ENCODE peak calls at places on chromosome 14, in nine cellular contexts. N is lung microvascular endothelial cell; W is left colon; T is epithelial cell of prostate; Z is activated naive CD8-positive, alpha-beta T cell treated with anti-CD3 and anti-CD28 coated beads, Interleukin-2, amount 50 U/mL, for 16 hours; X is cerebellar cortex; I is endothelial cell; Q is foreskin melanocyte; B is stimulated activated CD4-positive, alpha-beta T cell treated with anti-CD3 and anti-CD28 coated beads, Interleukin-12 subunit alpha, Interleukin-12 subunit beta, amount 100 ng/mL, for 48 hours. K is an unnamed sample.

GRCh38 chr14:61116369-61116768 is 135.3 kb downstream of the SLC38A6 start:
- DNase-seq in N (no peak), W (no peak), T (no peak), Z (no peak), X (no peak), I (no peak), Q (no peak), B (no peak), K (no peak)

GRCh38 chr14:104107101-104107581 is 21.6 kb downstream of the ASPG start:
- DNase-seq in N (no peak), W (no peak), T (no peak), Z (no peak), X (no peak), I (no peak), Q (no peak), B (no peak), K (no peak)

GRCh38 chr14:64741200-64741599 is 37.0 kb downstream of the PLEKHG3 start:
- DNase-seq in N (no peak), W (no peak), T (no peak), Z (no peak), X (no peak), I (no peak), Q (no peak), B (no peak), K (no peak)

GRCh38 chr14:64337901-64338615 is 43.9 kb upstream of the ESR2 start:
- DNase-seq in N (peak; percentile 28), W (no peak), T (peak; percentile 18), Z (no peak), X (peak; percentile 77), I (peak; percentile 74), Q (peak; percentile 56), B (no peak), K (no peak)

GRCh38 chr14:54221971-54222370 is 174.8 kb upstream of the CDKN3 start:
- DNase-seq in N (no peak), W (no peak), T (no peak), Z (no peak), X (peak; percentile 61), I (no peak), Q (no peak), B (no peak), K (no peak)

GRCh38 chr14:104864267-104865068 is 600 bp upstream of the CEP170B start:
- DNase-seq in N (peak; percentile 18), W (peak; percentile 93), T (peak; percentile 33), Z (no peak), X (no peak), I (peak; percentile 18), Q (no peak), B (no peak), K (no peak)

GRCh38 chr14:91098591-91098990 is 15.3 kb upstream of the DGLUCY start:
- DNase-seq in N (no peak), W (no peak), T (no peak), Z (no peak), X (no peak), I (no peak), Q (no peak), B (no peak), K (no peak)

GRCh38 chr14:30177776-30178175 is 250.1 kb upstream of the PRKD1 start:
- DNase-seq in N (no peak), W (no peak), T (no peak), Z (no peak), X (no peak), I (no peak), Q (no peak), B (no peak), K (no peak)

GRCh38 chr14:105884808-105885281 is 358.5 kb downstream of the TMEM121 start:
- DNase-seq in N (no peak), W (peak; percentile 16), T (no peak), Z (no peak), X (no peak), I (no peak), Q (no peak), B (no peak), K (no peak)

GRCh38 chr14:38197001-38197760 is 10.5 kb upstream of the SSTR1 start:
- DNase-seq in N (peak; percentile 18), W (no peak), T (no peak), Z (no peak), X (no peak), I (no peak), Q (no peak), B (no peak), K (no peak)

GRCh38 chr14:72291908-72292688 is 359.9 kb downstream of the RGS6 start:
- DNase-seq in N (no peak), W (no peak), T (no peak), Z (no peak), X (peak; percentile 71), I (peak; percentile 55), Q (peak; percentile 20), B (peak; percentile 43), K (peak; percentile 4)

GRCh38 chr14:99660006-99660566 is 15.2 kb downstream of the HHIPL1 start:
- DNase-seq in N (no peak), W (no peak), T (no peak), Z (no peak), X (no peak), I (no peak), Q (no peak), B (no peak), K (no peak)

GRCh38 chr14:101018561-101019290 is 115.2 kb upstream of the RTL1 start:
- DNase-seq in N (no peak), W (no peak), T (no peak), Z (no peak), X (no peak), I (no peak), Q (no peak), B (no peak), K (no peak)

GRCh38 chr14:32938719-32939253 is at the start of gene NPAS3:
- DNase-seq in N (peak; percentile 14), W (no peak), T (no peak), Z (no peak), X (no peak), I (peak; percentile 46), Q (no peak), B (no peak), K (no peak)

GRCh38 chr14:36162267-36162666 is 14.3 kb downstream of the PTCSC3 start:
- DNase-seq in N (no peak), W (no peak), T (no peak), Z (no peak), X (no peak), I (no peak), Q (no peak), B (no peak), K (no peak)

GRCh38 chr14:49492151-49492550 is 94.0 kb downstream of the RPS29 start:
- DNase-seq in N (no peak), W (no peak), T (no peak), Z (no peak), X (no peak), I (no peak), Q (no peak), B (no peak), K (no peak)

GRCh38 chr14:104104006-104104901 is 18.8 kb downstream of the ASPG start:
- DNase-seq in N (no peak), W (peak; percentile 34), T (no peak), Z (no peak), X (no peak), I (no peak), Q (no peak), B (no peak), K (no peak)

GRCh38 chr14:50871914-50872732 is at the start of gene ABHD12B:
- DNase-seq in N (no peak), W (no peak), T (no peak), Z (no peak), X (no peak), I (peak; percentile 18), Q (no peak), B (no peak), K (no peak)

GRCh38 chr14:75811862-75812505 is 150.9 kb downstream of the TTLL5 start:
- DNase-seq in N (peak; percentile 8), W (no peak), T (no peak), Z (no peak), X (no peak), I (no peak), Q (no peak), B (no peak), K (no peak)

GRCh38 chr14:88005050-88005481 is at the start of gene GPR65:
- DNase-seq in N (no peak), W (no peak), T (no peak), Z (no peak), X (no peak), I (no peak), Q (no peak), B (peak; percentile 25), K (no peak)

GRCh38 chr14:72739446-72740405 is 154.2 kb downstream of the DPF3 start:
- DNase-seq in N (no peak), W (no peak), T (no peak), Z (no peak), X (peak; percentile 53), I (no peak), Q (no peak), B (no peak), K (no peak)

GRCh38 chr14:73785336-73785833 is 66.2 kb upstream of the PTGR2 start:
- DNase-seq in N (no peak), W (no peak), T (no peak), Z (no peak), X (peak; percentile 81), I (peak; percentile 33), Q (no peak), B (no peak), K (no peak)

GRCh38 chr14:49893309-49894213 is 679 bp downstream of the ARF6 start:
- DNase-seq in N (peak; percentile 58), W (peak; percentile 55), T (no peak), Z (peak; percentile 51), X (no peak), I (peak; percentile 57), Q (no peak), B (peak; percentile 73), K (no peak)

GRCh38 chr14:61398221-61398620 is 76.8 kb downstream of the PRKCH start:
- DNase-seq in N (no peak), W (no peak), T (no peak), Z (no peak), X (no peak), I (no peak), Q (no peak), B (no peak), K (no peak)

GRCh38 chr14:98270201-98270600 is 1001.8 kb downstream of the BCL11B start:
- DNase-seq in N (no peak), W (no peak), T (peak; percentile 31), Z (no peak), X (no peak), I (no peak), Q (no peak), B (no peak), K (no peak)